ENCODE peak calls at places on chromosomes 16 and 17, in five cellular contexts. One of them, this sample, is unnamed.

GRCh38 chr16:49484454-49484853 is 110.8 kb downstream of the C16orf78 start:
- DNase-seq in GM18507: peak
- DNase-seq in AG04450: no peak
- DNase-seq in T-helper 9 cell: no peak
- DNase-seq in kidney glomerular epithelial cell: no peak
- DNase-seq in this sample: no peak

GRCh38 chr16:2194166-2194834 is 2.1 kb downstream of the CASKIN1 start:
- DNase-seq in GM18507: no peak
- DNase-seq in AG04450: no peak
- DNase-seq in T-helper 9 cell: no peak
- DNase-seq in kidney glomerular epithelial cell: no peak
- DNase-seq in this sample: no peak

GRCh38 chr16:27670071-27670825 is 120.3 kb downstream of the KATNIP start:
- DNase-seq in GM18507: no peak
- DNase-seq in AG04450: no peak
- DNase-seq in T-helper 9 cell: no peak
- DNase-seq in kidney glomerular epithelial cell: no peak
- DNase-seq in this sample: no peak

GRCh38 chr17:41507315-41507880 is 2.0 kb upstream of the KRT13 start:
- DNase-seq in GM18507: no peak
- DNase-seq in AG04450: no peak
- DNase-seq in T-helper 9 cell: no peak
- DNase-seq in kidney glomerular epithelial cell: no peak
- DNase-seq in this sample: no peak

GRCh38 chr17:15348030-15348429 is 6.6 kb upstream of the TEKT3 start:
- DNase-seq in GM18507: no peak
- DNase-seq in AG04450: no peak
- DNase-seq in T-helper 9 cell: no peak
- DNase-seq in kidney glomerular epithelial cell: peak
- DNase-seq in this sample: no peak

GRCh38 chr17:800446-801242 is 18.5 kb downstream of the MRM3 start:
- DNase-seq in GM18507: no peak
- DNase-seq in AG04450: no peak
- DNase-seq in T-helper 9 cell: no peak
- DNase-seq in kidney glomerular epithelial cell: no peak
- DNase-seq in this sample: no peak

GRCh38 chr16:56480776-56481467 is 29.6 kb downstream of the OGFOD1 start:
- DNase-seq in GM18507: no peak
- DNase-seq in AG04450: no peak
- DNase-seq in T-helper 9 cell: no peak
- DNase-seq in kidney glomerular epithelial cell: no peak
- DNase-seq in this sample: no peak

GRCh38 chr17:67568961-67569360 is 148.8 kb upstream of the NOL11 start:
- DNase-seq in GM18507: no peak
- DNase-seq in AG04450: no peak
- DNase-seq in T-helper 9 cell: no peak
- DNase-seq in kidney glomerular epithelial cell: no peak
- DNase-seq in this sample: no peak

GRCh38 chr17:32158870-32159585 is 16.7 kb downstream of the RHOT1 start:
- DNase-seq in GM18507: no peak
- DNase-seq in AG04450: no peak
- DNase-seq in T-helper 9 cell: no peak
- DNase-seq in kidney glomerular epithelial cell: no peak
- DNase-seq in this sample: no peak

GRCh38 chr17:5237541-5238016 is 2.9 kb upstream of the SCIMP start:
- DNase-seq in GM18507: no peak
- DNase-seq in AG04450: no peak
- DNase-seq in T-helper 9 cell: no peak
- DNase-seq in kidney glomerular epithelial cell: no peak
- DNase-seq in this sample: peak

GRCh38 chr16:85601730-85602401 is 11.3 kb upstream of the GSE1 start:
- DNase-seq in GM18507: no peak
- DNase-seq in AG04450: no peak
- DNase-seq in T-helper 9 cell: no peak
- DNase-seq in kidney glomerular epithelial cell: no peak
- DNase-seq in this sample: no peak

GRCh38 chr16:57704905-57705852 is 10.6 kb downstream of the DRC7 start:
- DNase-seq in GM18507: no peak
- DNase-seq in AG04450: no peak
- DNase-seq in T-helper 9 cell: no peak
- DNase-seq in kidney glomerular epithelial cell: no peak
- DNase-seq in this sample: no peak

GRCh38 chr17:347309-347708 is 5.3 kb downstream of the RPH3AL start:
- DNase-seq in GM18507: no peak
- DNase-seq in AG04450: no peak
- DNase-seq in T-helper 9 cell: no peak
- DNase-seq in kidney glomerular epithelial cell: no peak
- DNase-seq in this sample: no peak

GRCh38 chr16:27363797-27364196 is 38.2 kb upstream of the IL21R start:
- DNase-seq in GM18507: no peak
- DNase-seq in AG04450: no peak
- DNase-seq in T-helper 9 cell: no peak
- DNase-seq in kidney glomerular epithelial cell: no peak
- DNase-seq in this sample: no peak

GRCh38 chr17:40422990-40423611 is 5.4 kb upstream of the TOP2A start:
- DNase-seq in GM18507: no peak
- DNase-seq in AG04450: no peak
- DNase-seq in T-helper 9 cell: no peak
- DNase-seq in kidney glomerular epithelial cell: no peak
- DNase-seq in this sample: no peak

GRCh38 chr17:49414271-49414621 is 436 bp downstream of the PHB1 start:
- DNase-seq in GM18507: no peak
- DNase-seq in AG04450: no peak
- DNase-seq in T-helper 9 cell: no peak
- DNase-seq in kidney glomerular epithelial cell: no peak
- DNase-seq in this sample: no peak

GRCh38 chr16:89386786-89387185 is 103.6 kb downstream of the ANKRD11 start:
- DNase-seq in GM18507: no peak
- DNase-seq in AG04450: no peak
- DNase-seq in T-helper 9 cell: no peak
- DNase-seq in kidney glomerular epithelial cell: no peak
- DNase-seq in this sample: no peak

GRCh38 chr17:43908111-43908721 is 880 bp upstream of the MPP2 start:
- DNase-seq in GM18507: no peak
- DNase-seq in AG04450: peak
- DNase-seq in T-helper 9 cell: peak
- DNase-seq in kidney glomerular epithelial cell: peak
- DNase-seq in this sample: peak

GRCh38 chr17:54373970-54374369 is 526.7 kb upstream of the TOM1L1 start:
- DNase-seq in GM18507: no peak
- DNase-seq in AG04450: no peak
- DNase-seq in T-helper 9 cell: no peak
- DNase-seq in kidney glomerular epithelial cell: no peak
- DNase-seq in this sample: no peak

GRCh38 chr16:3175157-3176153 is 12.5 kb upstream of the OR1F1 start:
- DNase-seq in GM18507: no peak
- DNase-seq in AG04450: no peak
- DNase-seq in T-helper 9 cell: no peak
- DNase-seq in kidney glomerular epithelial cell: peak
- DNase-seq in this sample: no peak

GRCh38 chr16:50531901-50532300 is 16.3 kb upstream of the NKD1 start:
- DNase-seq in GM18507: no peak
- DNase-seq in AG04450: no peak
- DNase-seq in T-helper 9 cell: no peak
- DNase-seq in kidney glomerular epithelial cell: no peak
- DNase-seq in this sample: no peak

GRCh38 chr17:77854083-77854758 is 104.3 kb upstream of the TNRC6C start:
- DNase-seq in GM18507: no peak
- DNase-seq in AG04450: no peak
- DNase-seq in T-helper 9 cell: no peak
- DNase-seq in kidney glomerular epithelial cell: no peak
- DNase-seq in this sample: no peak

GRCh38 chr16:17633146-17633966 is 162.6 kb upstream of the XYLT1 start:
- DNase-seq in GM18507: no peak
- DNase-seq in AG04450: no peak
- DNase-seq in T-helper 9 cell: no peak
- DNase-seq in kidney glomerular epithelial cell: no peak
- DNase-seq in this sample: no peak

GRCh38 chr17:72850410-72850809 is 242.1 kb downstream of the SLC39A11 start:
- DNase-seq in GM18507: no peak
- DNase-seq in AG04450: peak
- DNase-seq in T-helper 9 cell: no peak
- DNase-seq in kidney glomerular epithelial cell: no peak
- DNase-seq in this sample: peak

GRCh38 chr16:31703526-31704128 is 170.0 kb upstream of the ZNF267 start:
- DNase-seq in GM18507: no peak
- DNase-seq in AG04450: no peak
- DNase-seq in T-helper 9 cell: no peak
- DNase-seq in kidney glomerular epithelial cell: no peak
- DNase-seq in this sample: no peak

GRCh38 chr16:57994778-57995177 is 5.7 kb downstream of the ZNF319 start:
- DNase-seq in GM18507: no peak
- DNase-seq in AG04450: no peak
- DNase-seq in T-helper 9 cell: peak
- DNase-seq in kidney glomerular epithelial cell: no peak
- DNase-seq in this sample: no peak

GRCh38 chr16:2034695-2035430 is 8.2 kb downstream of the NHERF2 start:
- DNase-seq in GM18507: no peak
- DNase-seq in AG04450: no peak
- DNase-seq in T-helper 9 cell: no peak
- DNase-seq in kidney glomerular epithelial cell: no peak
- DNase-seq in this sample: no peak

GRCh38 chr16:57042157-57043111 is 49.9 kb upstream of the CPNE2 start:
- DNase-seq in GM18507: peak
- DNase-seq in AG04450: no peak
- DNase-seq in T-helper 9 cell: peak
- DNase-seq in kidney glomerular epithelial cell: peak
- DNase-seq in this sample: no peak

This sample was measured in AG09309.